ENCODE peak calls at places on chromosomes 1 and 21, in four cellular contexts. W is HEK293T, K is K562, L is HepG2. G is an unnamed sample.

GRCh38 chr21:45969921-45970673 is 11.5 kb upstream of the COL6A1 start:
- DNase-seq in W (no peak), K (no peak), L (no peak), G (no peak)

GRCh38 chr1:164784960-164785359 is 226.0 kb downstream of the PBX1 start:
- DNase-seq in K (no peak), L (no peak), W (no peak), G (no peak)

GRCh38 chr1:74481607-74482006 is 30.8 kb downstream of the LRRC53 start:
- DNase-seq in W (no peak), K (no peak), L (no peak), G (no peak)

GRCh38 chr1:18300376-18300775 is 180.4 kb upstream of the KLHDC7A start:
- DNase-seq in K (no peak), W (no peak), L (no peak), G (no peak)

GRCh38 chr1:78715181-78715661 is 65.6 kb downstream of the IFI44 start:
- DNase-seq in L (no peak), W (no peak), K (no peak), G (no peak)

GRCh38 chr1:248811514-248812490 is 13.9 kb downstream of the SH3BP5L start:
- DNase-seq in L (no peak), W (no peak), K (no peak), G (peak)

GRCh38 chr1:15848929-15849774 is 1.6 kb downstream of the SPEN start:
- DNase-seq in W (peak), K (peak), L (peak), G (peak)

GRCh38 chr1:115423776-115424175 is 85.7 kb upstream of the NGF start:
- DNase-seq in L (no peak), K (no peak), W (no peak), G (no peak)

GRCh38 chr1:245484176-245484575 is 329.4 kb downstream of the KIF26B start:
- DNase-seq in K (no peak), W (no peak), L (no peak), G (no peak)

GRCh38 chr1:215845224-215845902 is 278.3 kb downstream of the KCTD3 start:
- DNase-seq in K (no peak), L (no peak), W (no peak), G (no peak)

GRCh38 chr21:14712121-14712520 is 166.0 kb upstream of the SAMSN1 start:
- DNase-seq in K (no peak), L (no peak), W (no peak), G (no peak)

GRCh38 chr1:59364012-59364411 is 67.1 kb downstream of the FGGY start:
- DNase-seq in W (no peak), L (no peak), K (no peak), G (no peak)

GRCh38 chr1:82269466-82269865 is 468.7 kb downstream of the ADGRL2 start:
- DNase-seq in L (no peak), W (no peak), K (no peak), G (no peak)

GRCh38 chr1:61781151-61781550 is 38.9 kb downstream of the PATJ start:
- DNase-seq in W (no peak), L (no peak), K (no peak), G (no peak)

GRCh38 chr1:15852036-15852827 is 4.7 kb downstream of the SPEN start:
- DNase-seq in K (no peak), L (no peak), W (no peak), G (no peak)

GRCh38 chr1:203590559-203590958 is 36.1 kb upstream of the ATP2B4 start:
- DNase-seq in W (no peak), K (no peak), L (no peak), G (no peak)

DNA sequence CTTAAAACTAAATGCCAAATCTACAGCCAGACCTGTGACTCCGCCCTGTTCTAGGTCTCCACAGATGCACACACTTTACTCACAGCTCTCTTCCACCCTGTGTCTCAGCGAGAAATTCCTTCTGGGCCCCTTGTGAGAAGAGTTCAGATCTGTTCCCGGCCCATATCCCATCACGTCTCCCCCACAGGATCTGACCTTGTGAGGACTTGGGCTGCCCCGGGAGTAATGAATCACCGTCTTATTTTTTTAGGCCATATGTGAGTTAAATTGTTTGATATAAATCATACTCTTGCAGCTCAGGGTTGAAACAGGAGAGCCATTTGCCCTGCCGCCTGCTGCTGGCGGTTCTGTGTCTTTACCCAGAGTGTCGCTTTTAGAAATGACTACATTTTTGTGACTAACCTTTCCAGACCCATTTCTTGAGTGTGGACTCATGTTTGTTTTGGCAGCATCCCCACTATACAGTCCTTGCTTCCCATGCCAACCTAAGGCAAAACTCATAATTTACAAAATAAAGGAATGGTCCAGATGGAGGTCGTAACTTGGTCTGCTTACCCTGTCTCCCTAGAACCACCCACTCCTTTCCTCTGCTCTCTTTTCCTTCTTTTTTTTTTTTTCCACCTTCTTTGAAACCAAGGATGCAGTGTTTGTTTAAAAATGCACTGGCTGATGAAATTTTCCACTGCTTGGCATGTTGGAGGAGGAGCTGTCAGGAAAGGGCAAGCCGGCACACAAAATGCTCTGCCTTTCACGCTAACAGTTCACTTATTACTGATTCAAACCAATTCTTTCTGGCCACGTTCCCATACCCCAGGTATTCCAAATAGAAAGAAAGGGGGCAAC is 98.0 kb upstream of the C1orf105 start:
- DNase-seq in L (no peak), W (peak), K (no peak), G (no peak)
- TF ChIP-seq ELF4 in L (no peak), W (no peak), K (no peak), G (no peak)

DNA sequence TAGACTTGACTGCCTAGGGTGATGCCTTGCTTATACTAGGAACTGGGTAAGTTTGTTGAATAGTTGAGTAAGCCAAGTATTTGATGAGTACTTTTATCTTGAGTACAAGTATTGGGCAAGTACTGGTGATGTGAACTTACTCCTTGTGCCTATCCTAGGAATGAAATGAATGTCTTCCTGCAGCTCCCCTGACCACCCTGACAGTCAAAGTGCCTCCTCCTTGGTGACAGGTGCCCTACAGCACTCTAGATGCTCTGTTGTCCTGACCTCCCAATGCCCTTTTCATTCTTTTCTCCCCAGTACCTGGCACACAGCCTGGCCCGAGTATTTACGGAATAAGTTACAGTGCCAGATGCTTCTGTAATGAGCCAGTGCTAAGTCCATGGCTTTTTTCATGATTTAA is 25.5 kb downstream of the PCSK9 start:
- DNase-seq in K (no peak), W (no peak), L (no peak), G (no peak)
- TF ChIP-seq ELF4 in K (no peak), W (no peak), L (no peak), G (no peak)

GRCh38 chr1:19655718-19656080 is 9.0 kb upstream of the HTR6 start:
- DNase-seq in L (no peak), K (no peak), W (no peak), G (no peak)

GRCh38 chr1:19654386-19654785 is 10.3 kb downstream of the NBL1 start:
- DNase-seq in W (no peak), K (no peak), L (peak), G (no peak)

GRCh38 chr1:19656134-19656779 is 8.4 kb upstream of the HTR6 start:
- DNase-seq in W (no peak), L (no peak), K (no peak), G (no peak)

GRCh38 chr1:19656780-19657475 is 7.7 kb upstream of the HTR6 start:
- DNase-seq in K (no peak), L (no peak), W (no peak), G (no peak)

DNA sequence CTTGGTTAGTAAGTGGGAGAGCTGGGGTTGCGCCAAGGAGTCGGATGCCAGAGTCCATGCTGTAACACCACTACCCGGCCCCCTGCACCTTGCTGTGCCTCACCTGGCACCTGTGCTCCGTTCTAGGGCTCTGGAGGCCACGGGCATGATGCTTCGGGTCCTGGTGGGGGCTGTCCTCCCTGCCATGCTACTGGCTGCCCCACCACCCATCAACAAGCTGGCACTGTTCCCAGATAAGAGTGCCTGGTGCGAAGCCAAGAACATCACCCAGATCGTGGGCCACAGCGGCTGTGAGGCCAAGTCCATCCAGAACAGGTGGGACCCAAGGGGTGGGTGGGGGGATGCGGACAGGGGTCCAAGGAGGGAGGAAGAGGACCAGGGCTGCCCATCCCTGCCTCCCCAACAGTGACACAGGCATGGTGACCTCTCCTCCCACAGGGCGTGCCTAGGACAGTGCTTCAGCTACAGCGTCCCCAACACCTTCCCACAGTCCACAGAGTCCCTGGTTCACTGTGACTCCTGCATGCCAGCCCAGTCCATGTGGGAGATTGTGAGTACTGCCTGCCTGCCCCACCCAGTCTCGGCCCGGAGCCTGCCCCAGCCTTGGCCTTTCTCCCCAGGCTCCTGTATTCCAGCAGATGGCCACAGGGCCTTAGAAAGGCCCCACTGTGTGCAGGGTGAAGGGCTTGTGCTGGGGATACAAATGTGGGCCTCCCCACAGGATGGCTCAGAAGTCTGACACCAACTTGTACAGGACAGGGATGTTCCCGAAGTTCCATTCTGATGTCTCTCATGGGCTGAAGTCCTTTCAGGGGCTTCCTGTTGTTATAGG is 9.6 kb upstream of the HTR6 start:
- DNase-seq in L (no peak), W (no peak), K (no peak), G (no peak)
- TF ChIP-seq ELF4 in L (no peak), W (no peak), K (no peak), G (no peak)

GRCh38 chr1:14827870-14828269 is 229.4 kb downstream of the KAZN start:
- DNase-seq in K (no peak), L (no peak), W (no peak), G (no peak)
- TF ChIP-seq ELF4 in K (no peak), L (no peak), W (no peak), G (no peak)

GRCh38 chr1:65469126-65469888 is 48.8 kb downstream of the LEPR start:
- DNase-seq in K (no peak), L (peak), W (peak), G (no peak)
- TF ChIP-seq ELF4 in K (no peak), L (no peak), W (no peak), G (no peak)

DNA sequence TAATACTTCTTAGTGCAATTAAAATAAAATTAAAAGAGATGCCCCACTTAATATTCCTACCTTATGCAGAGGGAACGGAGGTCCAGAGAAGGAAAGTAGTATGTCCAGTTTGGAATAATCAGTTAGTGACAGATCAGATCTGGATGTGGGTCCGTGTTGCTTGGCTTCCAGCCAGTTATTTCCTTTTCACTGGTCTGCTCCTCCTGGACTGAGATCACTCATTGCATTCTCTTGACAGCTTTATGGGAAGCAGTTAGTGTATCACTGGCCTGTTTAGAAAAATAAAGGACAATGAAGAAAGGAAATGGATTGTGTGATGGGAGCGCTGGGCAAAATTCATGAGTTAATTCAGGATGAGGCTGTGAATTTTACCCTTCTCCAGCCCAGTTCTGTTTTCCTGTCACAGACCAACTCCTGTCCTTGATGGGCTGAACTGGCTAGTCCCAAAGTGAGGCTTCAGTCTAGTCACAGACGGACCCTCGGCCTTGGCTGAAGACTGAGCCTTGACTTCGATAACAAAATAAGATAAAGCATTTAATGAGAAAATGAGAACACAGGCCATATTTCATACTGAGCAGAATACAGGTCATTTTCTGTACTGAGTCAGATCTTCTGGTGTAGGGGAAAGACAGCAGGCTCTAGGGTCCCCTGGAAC is 85.2 kb upstream of the TRABD2B start:
- DNase-seq in W (peak), K (no peak), L (no peak), G (no peak)
- TF ChIP-seq ELF4 in W (no peak), K (no peak), L (no peak), G (no peak)

DNA sequence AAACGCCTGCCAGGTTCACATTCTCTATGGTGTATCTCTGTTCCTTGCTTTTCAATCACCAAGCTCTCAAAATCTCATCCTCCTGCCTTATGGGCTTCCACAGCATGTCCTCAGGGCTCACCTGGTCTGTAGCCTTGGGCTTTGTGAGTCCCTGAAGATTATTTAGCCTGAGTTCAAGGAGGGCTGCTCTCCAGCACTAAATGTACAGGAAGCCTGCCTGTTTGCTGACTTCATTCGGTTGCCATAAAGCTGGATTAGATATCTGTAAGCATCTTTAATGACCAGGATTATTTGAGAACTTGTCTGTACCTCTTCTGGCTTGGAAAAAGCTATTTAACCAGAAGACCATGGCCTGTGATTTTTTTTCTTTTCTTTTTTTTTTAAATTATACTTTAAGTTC is 6.9 kb upstream of the REG4 start:
- DNase-seq in W (no peak), K (no peak), L (no peak), G (no peak)
- TF ChIP-seq ELF4 in W (no peak), K (no peak), L (no peak), G (no peak)

G was measured in WTC11.